ENCODE peak calls at places on chromosomes 3 and 15, in four cellular contexts. U, I, T and W are unnamed samples.
A peak's percentile ranks its signal among the peaks of the same experiment; 100 is the strongest.

GRCh38 chr3:188664795-188665194 is 507.0 kb upstream of the TPRG1 start:
- DNase-seq in U (no peak), I (no peak), T (no peak), W (peak; percentile 37)

GRCh38 chr15:40108061-40108854 is 421 bp downstream of the BMF start:
- DNase-seq in U (no peak), I (no peak), T (no peak), W (no peak)

GRCh38 chr15:62444104-62445027 is 279.3 kb upstream of the C2CD4B start:
- DNase-seq in U (no peak), I (peak; percentile 93), T (no peak), W (peak; percentile 93)

GRCh38 chr3:11002456-11002855 is 9.9 kb downstream of the SLC6A1 start:
- DNase-seq in U (no peak), I (no peak), T (no peak), W (no peak)

GRCh38 chr3:58018892-58019291 is 10.7 kb downstream of the FLNB start:
- DNase-seq in U (no peak), I (no peak), T (no peak), W (no peak)

GRCh38 chr15:60890361-60890991 is 338.6 kb downstream of the RORA start:
- DNase-seq in U (no peak), I (no peak), T (no peak), W (no peak)

GRCh38 chr3:157938154-157938774 is 168.0 kb downstream of the SHOX2 start:
- DNase-seq in U (no peak), I (peak; percentile 16), T (no peak), W (peak; percentile 60)

GRCh38 chr3:133843634-133844033 is 38.0 kb downstream of the SRPRB start:
- DNase-seq in U (no peak), I (no peak), T (no peak), W (no peak)

GRCh38 chr3:112306825-112307224 is 12.8 kb upstream of the SLC9C1 start:
- DNase-seq in U (no peak), I (no peak), T (no peak), W (no peak)

GRCh38 chr15:47786371-47786770 is 69.1 kb downstream of the SEMA6D start:
- DNase-seq in U (no peak), I (no peak), T (no peak), W (no peak)

GRCh38 chr15:58200739-58201138 is 62.6 kb downstream of the AQP9 start:
- DNase-seq in U (no peak), I (no peak), T (no peak), W (no peak)

GRCh38 chr3:156776046-156776445 is 50.1 kb upstream of the LEKR1 start:
- DNase-seq in U (no peak), I (no peak), T (no peak), W (no peak)

GRCh38 chr3:194308635-194309213 is 42.4 kb downstream of the CPN2 start:
- DNase-seq in U (no peak), I (no peak), T (no peak), W (peak; percentile 61)

GRCh38 chr3:32459474-32459873 is 43.2 kb downstream of the CMTM6 start:
- DNase-seq in U (no peak), I (no peak), T (no peak), W (no peak)

GRCh38 chr3:196754215-196754937 is 14.7 kb downstream of the PAK2 start:
- DNase-seq in U (no peak), I (no peak), T (no peak), W (no peak)

GRCh38 chr3:151265866-151266265 is 12.5 kb downstream of the P2RY14 start:
- DNase-seq in U (no peak), I (no peak), T (no peak), W (no peak)

GRCh38 chr3:128385080-128385832 is 81.4 kb downstream of the DNAJB8 start:
- DNase-seq in U (no peak), I (peak; percentile 31), T (no peak), W (no peak)

GRCh38 chr15:34583399-34584320 is at the start of gene GOLGA8B:
- DNase-seq in U (peak; percentile 32), I (no peak), T (peak; percentile 79), W (peak; percentile 68)

GRCh38 chr3:46845397-46845859 is 17.8 kb downstream of the MYL3 start:
- DNase-seq in U (no peak), I (peak; percentile 53), T (no peak), W (no peak)

GRCh38 chr15:41160639-41161315 is 44.7 kb upstream of the INO80 start:
- DNase-seq in U (no peak), I (no peak), T (no peak), W (peak; percentile 41)

GRCh38 chr3:116392291-116392690 is 53.0 kb downstream of the LSAMP start:
- DNase-seq in U (no peak), I (no peak), T (no peak), W (no peak)

GRCh38 chr3:151421956-151422355 is 37.4 kb upstream of the P2RY12 start:
- DNase-seq in U (no peak), I (no peak), T (no peak), W (no peak)